ENCODE peak calls at places on chromosomes 11 and 22, in five cellular contexts. X is endothelial cell, E is chondrocyte, T is HCT116, P is Peyer's patch. N is an unnamed sample.
A peak's percentile ranks its signal among the peaks of the same experiment; 100 is the strongest.

GRCh38 chr11:78417175-78417887 is at the start of gene GAB2:
- DNase-seq in X (peak; percentile 20), E (no peak), T (no peak), P (no peak), N (peak; percentile 50)

GRCh38 chr11:77823775-77824174 is 2.8 kb downstream of the AAMDC start:
- DNase-seq in X (no peak), E (no peak), T (no peak), P (no peak), N (no peak)

GRCh38 chr11:72491001-72491400 is 56.7 kb upstream of the CLPB start:
- DNase-seq in X (no peak), E (no peak), T (no peak), P (no peak), N (no peak)

GRCh38 chr11:63873381-63873780 is 34.5 kb downstream of the MARK2 start:
- DNase-seq in X (no peak), E (no peak), T (no peak), P (no peak), N (no peak)

GRCh38 chr22:20131593-20131855 is at the start of gene ZDHHC8:
- DNase-seq in X (peak; percentile 22), E (no peak), T (no peak), P (peak; percentile 51), N (peak; percentile 24)

GRCh38 chr11:95641506-95641905 is 148.1 kb downstream of the FAM76B start:
- DNase-seq in X (no peak), E (no peak), T (no peak), P (peak; percentile 31), N (no peak)

GRCh38 chr11:34173050-34173449 is 67.6 kb downstream of the NAT10 start:
- DNase-seq in X (no peak), E (no peak), T (no peak), P (no peak), N (no peak)

GRCh38 chr11:3135491-3136440 is 29.3 kb downstream of the OSBPL5 start:
- DNase-seq in X (no peak), E (peak; percentile 89), T (no peak), P (no peak), N (no peak)

GRCh38 chr22:37560682-37561208 is 465 bp downstream of the CDC42EP1 start:
- DNase-seq in X (peak; percentile 62), E (no peak), T (no peak), P (no peak), N (peak; percentile 71)
- TF ChIP-seq CTCF in X (no peak), E (no peak), T (no peak), P (no peak), N (no peak)

DNA sequence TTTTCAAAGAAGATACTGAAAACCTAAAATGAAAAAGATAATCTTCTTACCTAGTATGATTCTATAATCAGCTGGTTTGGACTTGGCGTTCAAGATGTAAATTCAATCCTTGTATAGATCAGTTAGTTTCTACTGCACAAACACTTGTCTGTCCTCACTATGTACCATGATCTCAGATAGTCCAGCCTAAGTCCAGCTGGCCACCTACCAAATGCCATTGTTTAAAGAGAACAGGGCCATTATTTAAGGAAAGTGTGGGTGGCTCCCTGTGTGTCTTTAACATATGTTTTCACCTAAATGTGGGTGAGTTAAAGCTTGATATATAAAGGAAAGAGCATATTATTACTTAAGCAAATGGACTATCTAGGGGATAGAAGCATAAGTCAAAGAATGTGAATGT is 38.6 kb downstream of the BLID start:
- DNase-seq in X (no peak), E (no peak), T (no peak), P (no peak), N (no peak)
- TF ChIP-seq CTCF in X (no peak), E (no peak), T (no peak), P (no peak), N (no peak)

DNA sequence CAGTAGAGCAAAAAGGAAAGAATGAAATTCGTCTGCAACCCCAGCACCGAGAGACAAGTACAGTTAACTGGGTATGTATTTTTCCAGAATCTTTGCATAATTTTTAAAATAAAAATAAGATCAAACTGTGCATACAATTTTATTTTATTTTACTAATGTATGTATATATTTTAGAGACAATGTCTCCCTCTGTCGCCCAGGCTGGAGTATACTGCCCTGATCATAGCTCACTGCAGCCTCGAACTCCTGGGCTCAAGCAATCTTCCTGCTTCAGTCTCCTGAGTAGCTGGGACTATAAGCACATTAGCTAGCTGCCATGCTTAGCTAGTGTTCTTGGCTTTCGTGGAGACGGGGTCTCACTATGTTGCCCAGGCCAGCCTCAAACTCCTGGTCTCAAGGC is 18.8 kb upstream of the DRD2 start:
- DNase-seq in X (no peak), E (no peak), T (no peak), P (no peak), N (no peak)
- TF ChIP-seq CTCF in X (no peak), E (no peak), T (no peak), P (no peak), N (no peak)

DNA sequence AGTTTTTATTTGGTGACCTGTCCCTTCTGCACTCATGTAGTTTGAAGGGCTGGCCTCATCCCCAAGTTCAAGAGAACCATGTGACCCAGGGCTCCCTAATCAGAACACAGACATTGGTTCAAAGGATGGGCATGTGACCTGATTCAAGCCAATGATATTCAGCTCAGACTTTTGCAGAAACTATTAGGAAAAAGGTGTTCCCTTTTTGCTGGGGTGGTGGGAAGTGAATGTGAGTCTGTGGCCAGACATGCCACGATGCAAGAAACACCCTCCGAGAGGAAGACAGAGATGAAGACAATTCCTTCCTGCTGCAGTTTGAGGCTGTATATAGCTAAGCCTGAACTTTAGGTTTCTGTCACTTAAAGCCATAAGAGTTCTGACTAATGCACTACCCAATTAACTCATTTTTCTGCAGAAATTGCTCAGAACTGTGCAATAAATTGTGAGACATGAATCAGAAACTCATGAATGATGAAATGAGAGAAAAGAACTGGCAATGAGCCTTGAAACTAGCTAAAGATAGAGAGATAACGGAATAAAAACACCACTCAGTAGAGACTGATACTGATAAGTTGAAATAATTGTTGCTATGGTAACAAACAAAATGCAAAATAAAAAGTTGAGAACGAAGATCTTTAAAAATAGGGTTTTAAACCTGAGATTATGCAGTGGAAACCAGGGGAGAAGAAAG is 9.2 kb upstream of the MAPK1 start:
- DNase-seq in X (no peak), E (no peak), T (no peak), P (no peak), N (no peak)
- TF ChIP-seq CTCF in X (no peak), E (no peak), T (no peak), P (no peak), N (no peak)

GRCh38 chr22:29306830-29307657 is 594 bp downstream of the GAS2L1 start:
- DNase-seq in X (peak; percentile 85), E (no peak), T (no peak), P (peak; percentile 37), N (peak; percentile 88)
- TF ChIP-seq CTCF in X (no peak), E (no peak), T (no peak), P (no peak), N (no peak)

DNA sequence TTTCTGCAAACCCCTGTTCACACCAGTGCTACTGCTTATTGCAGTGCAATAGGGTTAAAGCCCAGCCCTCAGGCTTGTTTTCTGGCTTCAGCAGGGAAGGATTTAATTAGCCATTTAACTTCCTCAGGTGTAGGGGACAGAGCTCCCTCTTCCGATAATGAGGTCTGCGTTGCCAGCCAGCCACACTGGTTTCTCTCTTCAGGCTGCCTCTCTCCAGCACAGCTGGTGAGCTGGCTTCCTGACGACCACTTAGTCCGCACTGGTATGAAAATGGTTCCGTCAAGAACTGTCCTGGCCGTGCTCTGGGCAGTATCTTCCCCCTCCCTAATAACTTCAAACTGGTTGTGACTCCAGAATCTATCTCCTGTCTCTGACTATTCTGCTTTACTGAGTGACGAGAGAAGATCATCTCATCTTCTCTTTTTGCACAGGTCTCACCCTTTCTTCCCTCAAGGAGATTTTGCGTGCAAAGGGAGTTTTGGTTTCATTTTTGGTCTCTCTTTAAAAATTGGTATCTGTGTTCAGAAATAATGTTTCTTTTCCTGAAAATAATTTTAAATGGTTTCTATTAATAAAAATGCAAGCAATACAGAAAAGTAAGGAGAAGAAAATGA is 49.2 kb downstream of the CNTN5 start:
- DNase-seq in X (no peak), E (no peak), T (no peak), P (no peak), N (peak; percentile 22)
- TF ChIP-seq CTCF in X (no peak), E (no peak), T (no peak), P (no peak), N (no peak)